ENCODE peak calls at places on chromosome 4, in four cellular contexts. M, P, C and O are unnamed samples.
A peak's percentile ranks its signal among the peaks of the same experiment; 100 is the strongest.

GRCh38 chr4:112210777-112211176 is 20.8 kb upstream of the AP1AR start:
- DNase-seq in M (no peak), P (no peak), C (no peak), O (no peak)

GRCh38 chr4:180314972-180315371 is 1928.2 kb upstream of the TENM3 start:
- DNase-seq in M (no peak), P (no peak), C (no peak), O (no peak)

GRCh38 chr4:52250124-52250523 is 199.0 kb downstream of the SPATA18 start:
- DNase-seq in M (peak; percentile 81), P (no peak), C (peak; percentile 68), O (no peak)

GRCh38 chr4:55255171-55255570 is 90.9 kb upstream of the SRD5A3 start:
- DNase-seq in M (no peak), P (no peak), C (no peak), O (no peak)

GRCh38 chr4:23360718-23361117 is 529.1 kb downstream of the PPARGC1A start:
- DNase-seq in M (no peak), P (no peak), C (no peak), O (no peak)

GRCh38 chr4:64000241-64000640 is 409.0 kb downstream of the TECRL start:
- DNase-seq in M (no peak), P (no peak), C (no peak), O (no peak)

GRCh38 chr4:101398807-101399206 is 51.5 kb upstream of the PPP3CA start:
- DNase-seq in M (no peak), P (no peak), C (no peak), O (no peak)

GRCh38 chr4:159190646-159191045 is 87.8 kb downstream of the RAPGEF2 start:
- DNase-seq in M (no peak), P (no peak), C (no peak), O (no peak)

GRCh38 chr4:113471141-113471860 is 290.2 kb downstream of the CAMK2D start:
- DNase-seq in M (no peak), P (no peak), C (no peak), O (no peak)

GRCh38 chr4:58247792-58248191 is 1137.6 kb upstream of the IGFBP7 start:
- DNase-seq in M (no peak), P (no peak), C (peak; percentile 34), O (no peak)

GRCh38 chr4:167100120-167100519 is 134.2 kb downstream of the SPOCK3 start:
- DNase-seq in M (no peak), P (no peak), C (no peak), O (peak; percentile 39)

GRCh38 chr4:10688022-10688421 is 3.5 kb upstream of the CLNK start:
- DNase-seq in M (no peak), P (no peak), C (no peak), O (no peak)

GRCh38 chr4:24763631-24764302 is 31.6 kb upstream of the SOD3 start:
- DNase-seq in M (no peak), P (no peak), C (no peak), O (no peak)

GRCh38 chr4:98939892-98940298 is 11.0 kb upstream of the EIF4E start:
- DNase-seq in M (no peak), P (no peak), C (no peak), O (peak; percentile 81)

GRCh38 chr4:89110986-89111832 is at the start of gene TIGD2:
- DNase-seq in M (peak; percentile 93), P (peak; percentile 95), C (peak; percentile 92), O (peak; percentile 84)

GRCh38 chr4:80182237-80182866 is 15.0 kb upstream of the PRDM8 start:
- DNase-seq in M (no peak), P (no peak), C (no peak), O (no peak)

GRCh38 chr4:27042411-27042810 is 181.8 kb downstream of the STIM2 start:
- DNase-seq in M (no peak), P (no peak), C (no peak), O (no peak)

GRCh38 chr4:154490589-154491340 is 834 bp downstream of the DCHS2 start:
- DNase-seq in M (peak; percentile 68), P (peak; percentile 52), C (no peak), O (no peak)

GRCh38 chr4:184988611-184989010 is 29.7 kb upstream of the HELT start:
- DNase-seq in M (no peak), P (peak; percentile 26), C (no peak), O (no peak)

GRCh38 chr4:166308589-166308988 is 435.6 kb downstream of the TLL1 start:
- DNase-seq in M (no peak), P (no peak), C (no peak), O (no peak)

GRCh38 chr4:10737335-10737734 is 52.8 kb upstream of the CLNK start:
- DNase-seq in M (no peak), P (no peak), C (no peak), O (no peak)

GRCh38 chr4:56186808-56187523 is 200.3 kb downstream of the AASDH start:
- DNase-seq in M (no peak), P (no peak), C (no peak), O (no peak)

GRCh38 chr4:1500231-1500965 is 94.2 kb upstream of the NKX1-1 start:
- DNase-seq in M (no peak), P (no peak), C (no peak), O (no peak)

GRCh38 chr4:79897174-79897573 is 175.9 kb downstream of the ANTXR2 start:
- DNase-seq in M (no peak), P (no peak), C (no peak), O (no peak)

GRCh38 chr4:2800691-2801596 is 8.1 kb downstream of the SH3BP2 start:
- DNase-seq in M (peak; percentile 91), P (peak; percentile 83), C (peak; percentile 85), O (peak; percentile 54)

GRCh38 chr4:47340914-47341313 is 122.6 kb downstream of the COMMD8 start:
- DNase-seq in M (no peak), P (no peak), C (no peak), O (no peak)

GRCh38 chr4:159035570-159035969 is 67.3 kb upstream of the RAPGEF2 start:
- DNase-seq in M (no peak), P (no peak), C (no peak), O (no peak)

GRCh38 chr4:132071815-132072214 is 1077.3 kb upstream of the PCDH10 start:
- DNase-seq in M (no peak), P (no peak), C (no peak), O (peak; percentile 68)

GRCh38 chr4:2534904-2535385 is 1.5 kb upstream of the FAM193A start:
- DNase-seq in M (no peak), P (no peak), C (no peak), O (no peak)

GRCh38 chr4:188864741-188865140 is 725.5 kb downstream of the TRIML1 start:
- DNase-seq in M (no peak), P (no peak), C (no peak), O (no peak)

GRCh38 chr4:38313999-38314561 is 349.9 kb upstream of the KLF3 start:
- DNase-seq in M (no peak), P (peak; percentile 89), C (no peak), O (no peak)

GRCh38 chr4:122826596-122827257 is at the start of gene FGF2:
- DNase-seq in M (peak; percentile 90), P (peak; percentile 59), C (peak; percentile 72), O (peak; percentile 68)
- TF ChIP-seq POLR2A in M (peak; percentile 56), P (no peak), C (no peak), O (peak; percentile 68)

GRCh38 chr4:41865306-41865980 is 69.8 kb upstream of the TMEM33 start:
- DNase-seq in M (no peak), P (no peak), C (no peak), O (no peak)
- TF ChIP-seq POLR2A in M (no peak), P (no peak), C (no peak), O (no peak)

GRCh38 chr4:7127591-7127990 is 59.7 kb upstream of the GRPEL1 start:
- DNase-seq in M (no peak), P (no peak), C (no peak), O (no peak)
- TF ChIP-seq POLR2A in M (no peak), P (no peak), C (no peak), O (no peak)

GRCh38 chr4:137677851-137678250 is 145.6 kb upstream of the PCDH18 start:
- DNase-seq in M (no peak), P (no peak), C (no peak), O (no peak)
- TF ChIP-seq POLR2A in M (no peak), P (no peak), C (no peak), O (no peak)

GRCh38 chr4:39978904-39979303 is 1.2 kb upstream of the PDS5A start:
- DNase-seq in M (no peak), P (no peak), C (no peak), O (no peak)

GRCh38 chr4:39976945-39977488 is 694 bp downstream of the PDS5A start:
- DNase-seq in M (peak; percentile 71), P (peak; percentile 72), C (peak; percentile 52), O (peak; percentile 36)

GRCh38 chr4:39978378-39978775 is 666 bp upstream of the PDS5A start:
- DNase-seq in M (no peak), P (no peak), C (no peak), O (no peak)

GRCh38 chr4:39976141-39976944 is 1.4 kb downstream of the PDS5A start:
- DNase-seq in M (peak; percentile 84), P (peak; percentile 90), C (peak; percentile 85), O (peak; percentile 84)

GRCh38 chr4:39977489-39978377 is at the start of gene PDS5A:
- DNase-seq in M (peak; percentile 93), P (peak; percentile 94), C (peak; percentile 85), O (peak; percentile 88)
- TF ChIP-seq POLR2A in M (no peak), P (no peak), C (no peak), O (peak; percentile 78)

DNA sequence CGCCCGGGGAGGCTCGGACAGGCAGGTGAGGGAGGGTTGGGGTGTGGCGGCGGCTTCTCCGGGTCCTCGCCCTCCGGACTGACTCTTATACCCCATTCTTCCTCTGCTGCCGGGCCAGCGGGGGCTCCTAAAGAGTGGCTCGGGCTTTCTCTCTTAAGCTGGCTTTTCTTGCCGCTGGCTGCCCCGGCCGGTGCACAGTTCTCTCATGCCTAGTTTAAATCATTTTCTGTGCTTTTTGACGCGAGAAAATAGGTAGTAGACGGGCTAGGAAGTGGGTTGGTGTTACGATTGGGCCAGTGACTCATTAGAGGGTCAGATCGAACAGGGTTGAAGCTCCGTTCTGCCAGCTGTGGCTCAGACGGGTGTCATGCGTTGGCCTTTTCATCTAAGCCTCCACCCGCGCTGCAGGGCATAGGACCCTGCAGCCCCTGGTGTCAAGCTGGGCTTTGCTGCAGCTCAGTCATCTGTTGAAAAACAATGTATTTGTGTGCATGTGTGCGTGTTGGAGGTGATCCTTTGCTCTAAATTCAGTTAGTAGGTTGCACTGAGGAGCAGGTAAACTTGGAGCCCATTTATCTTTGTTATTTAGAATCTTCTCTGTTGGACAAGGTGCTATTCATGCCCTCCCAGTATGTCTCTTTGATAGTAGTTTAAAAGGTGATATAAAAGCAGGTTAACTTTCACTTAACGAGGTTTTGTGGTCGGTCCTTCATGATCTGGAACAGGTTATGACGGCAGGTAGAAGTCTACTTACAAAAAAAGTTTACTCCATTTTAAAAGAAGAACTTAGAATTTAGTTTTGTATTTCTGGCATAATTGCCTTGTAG is 792 bp downstream of the BMP2K start:
- DNase-seq in M (peak; percentile 72), P (peak; percentile 78), C (peak; percentile 59), O (peak; percentile 64)
- TF ChIP-seq POLR2A in M (no peak), P (peak; percentile 31), C (no peak), O (no peak)